ENCODE peak calls at places on chromosome 10, in five cellular contexts. One of them, this sample, is unnamed. For H3K27me3, the result is how much of the 10 kb centered on the place peaks cover.

GRCh38 chr10:71621263-71621751 is 98.3 kb downstream of the C10orf105 start:
- DNase-seq in colonic mucosa: no peak
- DNase-seq in Panc1: no peak
- DNase-seq in brain microvascular endothelial cell: no peak
- DNase-seq in H9: peak
- DNase-seq in this sample: peak

GRCh38 chr10:103188853-103189252 is 4.2 kb downstream of the NT5C2 start:
- DNase-seq in colonic mucosa: no peak
- DNase-seq in Panc1: no peak
- DNase-seq in brain microvascular endothelial cell: no peak
- DNase-seq in H9: no peak
- DNase-seq in this sample: no peak

GRCh38 chr10:9239298-9239697 is 1184.8 kb downstream of the GATA3 start:
- DNase-seq in colonic mucosa: no peak
- DNase-seq in Panc1: no peak
- DNase-seq in brain microvascular endothelial cell: no peak
- DNase-seq in H9: no peak
- DNase-seq in this sample: no peak

GRCh38 chr10:76469675-76470074 is 1038.3 kb downstream of the LRMDA start:
- DNase-seq in colonic mucosa: no peak
- DNase-seq in Panc1: no peak
- DNase-seq in brain microvascular endothelial cell: peak
- DNase-seq in H9: no peak
- DNase-seq in this sample: no peak

GRCh38 chr10:1102836-1103235 is 46.7 kb downstream of the WDR37 start:
- DNase-seq in colonic mucosa: no peak
- DNase-seq in Panc1: no peak
- DNase-seq in brain microvascular endothelial cell: peak
- DNase-seq in H9: no peak
- DNase-seq in this sample: no peak

GRCh38 chr10:127496045-127496444 is 53.1 kb upstream of the NPS start:
- DNase-seq in colonic mucosa: no peak
- DNase-seq in Panc1: no peak
- DNase-seq in brain microvascular endothelial cell: peak
- DNase-seq in H9: no peak
- DNase-seq in this sample: no peak

GRCh38 chr10:132204781-132205473 is 18.2 kb downstream of the DPYSL4 start:
- DNase-seq in colonic mucosa: no peak
- DNase-seq in Panc1: no peak
- DNase-seq in brain microvascular endothelial cell: no peak
- DNase-seq in H9: no peak
- DNase-seq in this sample: peak

GRCh38 chr10:25080880-25081581 is 64.6 kb downstream of the THNSL1 start:
- DNase-seq in colonic mucosa: peak
- DNase-seq in Panc1: peak
- DNase-seq in brain microvascular endothelial cell: peak
- DNase-seq in H9: peak
- DNase-seq in this sample: peak

GRCh38 chr10:97844672-97845071 is 5.0 kb upstream of the GOLGA7B start:
- DNase-seq in colonic mucosa: no peak
- DNase-seq in Panc1: no peak
- DNase-seq in brain microvascular endothelial cell: no peak
- DNase-seq in H9: no peak
- DNase-seq in this sample: no peak

GRCh38 chr10:97843296-97843671 is 6.4 kb upstream of the GOLGA7B start:
- DNase-seq in colonic mucosa: no peak
- DNase-seq in Panc1: no peak
- DNase-seq in brain microvascular endothelial cell: no peak
- DNase-seq in H9: no peak
- DNase-seq in this sample: no peak

GRCh38 chr10:97842658-97843295 is 6.9 kb upstream of the GOLGA7B start:
- DNase-seq in colonic mucosa: no peak
- DNase-seq in Panc1: no peak
- DNase-seq in brain microvascular endothelial cell: no peak
- DNase-seq in H9: no peak
- DNase-seq in this sample: no peak
- H3K27ac ChIP-seq in colonic mucosa: no peak
- H3K27ac ChIP-seq in Panc1: no peak
- H3K27ac ChIP-seq in brain microvascular endothelial cell: no peak
- H3K27ac ChIP-seq in H9: no peak
- H3K27ac ChIP-seq in this sample: no peak

GRCh38 chr10:98256692-98257091 is 11.3 kb downstream of the LOXL4 start:
- DNase-seq in colonic mucosa: no peak
- DNase-seq in Panc1: no peak
- DNase-seq in brain microvascular endothelial cell: no peak
- DNase-seq in H9: no peak
- DNase-seq in this sample: no peak
- H3K27me3 ChIP-seq in colonic mucosa: under half
- H3K27me3 ChIP-seq in Panc1: under half
- H3K27me3 ChIP-seq in brain microvascular endothelial cell: under half
- H3K27me3 ChIP-seq in H9: under half
- H3K27me3 ChIP-seq in this sample: under half

DNA sequence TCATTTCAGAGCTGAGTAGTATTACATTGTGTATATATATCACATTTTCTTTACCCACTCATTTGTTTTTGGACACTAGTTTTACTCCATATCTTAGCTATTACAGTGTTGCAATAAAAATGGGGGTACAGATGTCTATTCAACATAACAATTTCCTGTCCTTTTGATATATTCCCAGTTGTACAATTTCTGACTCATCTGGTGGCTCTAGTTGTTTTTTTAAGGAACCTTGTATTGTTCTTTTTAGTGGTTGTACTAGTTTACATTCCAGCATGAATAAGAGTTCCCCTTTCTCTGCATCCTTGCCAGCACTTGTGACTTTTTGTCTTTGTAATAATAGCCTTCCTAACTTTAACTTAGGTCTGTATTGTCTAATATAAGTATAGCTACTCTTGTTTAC is 739.9 kb downstream of the XPNPEP1 start:
- DNase-seq in colonic mucosa: no peak
- DNase-seq in Panc1: no peak
- DNase-seq in brain microvascular endothelial cell: no peak
- DNase-seq in H9: no peak
- DNase-seq in this sample: no peak
- TF ChIP-seq CTCF in colonic mucosa: no peak
- TF ChIP-seq CTCF in Panc1: no peak
- TF ChIP-seq CTCF in brain microvascular endothelial cell: no peak
- TF ChIP-seq CTCF in H9: no peak
- TF ChIP-seq CTCF in this sample: no peak

GRCh38 chr10:62163024-62163423 is 105.6 kb downstream of the RTKN2 start:
- DNase-seq in colonic mucosa: no peak
- DNase-seq in Panc1: no peak
- DNase-seq in brain microvascular endothelial cell: no peak
- DNase-seq in H9: no peak
- DNase-seq in this sample: no peak

GRCh38 chr10:62170738-62171137 is 97.9 kb downstream of the RTKN2 start:
- DNase-seq in colonic mucosa: no peak
- DNase-seq in Panc1: no peak
- DNase-seq in brain microvascular endothelial cell: no peak
- DNase-seq in H9: no peak
- DNase-seq in this sample: no peak

GRCh38 chr10:62162261-62162660 is 106.4 kb downstream of the RTKN2 start:
- DNase-seq in colonic mucosa: no peak
- DNase-seq in Panc1: no peak
- DNase-seq in brain microvascular endothelial cell: no peak
- DNase-seq in H9: no peak
- DNase-seq in this sample: no peak

GRCh38 chr10:62165803-62166202 is 102.8 kb downstream of the RTKN2 start:
- DNase-seq in colonic mucosa: no peak
- DNase-seq in Panc1: no peak
- DNase-seq in brain microvascular endothelial cell: no peak
- DNase-seq in H9: no peak
- DNase-seq in this sample: no peak

DNA sequence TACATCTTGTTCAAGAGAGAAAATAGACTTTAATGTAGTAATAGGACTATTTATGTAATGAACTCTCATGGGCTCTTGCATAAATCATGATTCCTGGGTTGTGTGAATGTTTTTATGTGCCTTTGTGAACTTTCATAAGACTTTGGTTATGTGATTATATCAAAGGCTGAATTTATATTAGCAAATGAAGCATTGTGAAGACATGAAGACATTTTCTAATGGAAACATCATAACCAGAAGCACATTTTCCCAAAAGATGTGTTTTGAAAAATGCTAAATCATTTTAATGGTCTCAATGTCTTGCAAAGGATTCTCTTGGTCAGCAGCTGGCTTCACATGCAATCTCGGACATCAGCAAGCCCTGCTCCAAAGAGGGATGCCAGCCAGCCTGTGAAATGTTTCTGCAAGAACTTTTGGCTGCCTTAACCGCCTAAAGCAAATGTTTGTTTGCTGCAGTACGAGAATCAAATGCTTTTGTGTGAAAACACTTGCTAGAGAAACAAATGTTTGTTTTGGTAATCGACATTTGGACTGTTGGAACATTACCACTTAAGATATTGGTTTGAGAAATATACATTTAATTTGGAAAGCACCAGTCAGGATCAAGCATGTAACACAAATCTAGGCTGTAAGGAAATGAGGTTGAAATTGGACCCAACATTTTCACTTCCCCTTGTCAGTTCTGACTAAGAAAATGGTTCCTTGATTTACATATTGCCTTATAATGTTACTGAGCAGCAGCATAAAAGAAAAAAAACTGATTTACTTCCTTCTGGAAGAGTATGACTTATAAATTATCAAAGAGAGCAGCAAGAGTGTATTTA is 102.1 kb downstream of the RTKN2 start:
- DNase-seq in colonic mucosa: no peak
- DNase-seq in Panc1: no peak
- DNase-seq in brain microvascular endothelial cell: no peak
- DNase-seq in H9: no peak
- DNase-seq in this sample: no peak
- H3K27ac ChIP-seq in colonic mucosa: no peak
- H3K27ac ChIP-seq in Panc1: peak
- H3K27ac ChIP-seq in brain microvascular endothelial cell: no peak
- H3K27ac ChIP-seq in H9: no peak
- H3K27ac ChIP-seq in this sample: no peak

GRCh38 chr10:72819053-72819452 is 74.5 kb upstream of the OIT3 start:
- DNase-seq in colonic mucosa: no peak
- DNase-seq in Panc1: no peak
- DNase-seq in brain microvascular endothelial cell: no peak
- DNase-seq in H9: no peak
- DNase-seq in this sample: no peak

GRCh38 chr10:72822342-72822986 is 71.1 kb upstream of the OIT3 start:
- DNase-seq in colonic mucosa: no peak
- DNase-seq in Panc1: no peak
- DNase-seq in brain microvascular endothelial cell: no peak
- DNase-seq in H9: no peak
- DNase-seq in this sample: no peak

GRCh38 chr10:72818076-72818475 is 75.5 kb upstream of the OIT3 start:
- DNase-seq in colonic mucosa: no peak
- DNase-seq in Panc1: no peak
- DNase-seq in brain microvascular endothelial cell: no peak
- DNase-seq in H9: no peak
- DNase-seq in this sample: no peak

GRCh38 chr10:72825163-72825562 is 68.4 kb upstream of the OIT3 start:
- DNase-seq in colonic mucosa: no peak
- DNase-seq in Panc1: no peak
- DNase-seq in brain microvascular endothelial cell: no peak
- DNase-seq in H9: no peak
- DNase-seq in this sample: no peak

DNA sequence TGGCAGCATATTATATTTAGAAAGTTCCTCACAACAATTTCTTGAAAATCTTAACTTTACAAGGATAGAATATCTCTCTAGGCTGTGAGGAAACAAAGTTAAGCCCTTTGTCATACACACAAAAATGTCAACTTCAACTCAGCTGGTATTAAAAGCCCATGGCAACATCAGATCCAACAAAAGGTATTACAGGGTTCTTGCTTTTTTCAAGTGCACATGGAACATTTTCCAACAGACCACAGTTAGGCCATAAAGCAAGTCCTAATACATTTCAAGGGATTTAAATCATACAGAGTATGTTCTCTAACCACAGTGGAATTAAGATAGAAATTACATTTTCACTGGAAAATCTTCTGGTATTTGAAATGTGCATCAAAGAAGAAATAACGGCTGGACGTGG is 71.9 kb upstream of the OIT3 start:
- DNase-seq in colonic mucosa: no peak
- DNase-seq in Panc1: no peak
- DNase-seq in brain microvascular endothelial cell: no peak
- DNase-seq in H9: no peak
- DNase-seq in this sample: no peak
- H3K27me3 ChIP-seq in colonic mucosa: under half
- H3K27me3 ChIP-seq in Panc1: under half
- H3K27me3 ChIP-seq in brain microvascular endothelial cell: under half
- H3K27me3 ChIP-seq in H9: under half
- H3K27me3 ChIP-seq in this sample: under half

GRCh38 chr10:30396708-30397107 is 37.3 kb upstream of the MAP3K8 start:
- DNase-seq in colonic mucosa: no peak
- DNase-seq in Panc1: no peak
- DNase-seq in brain microvascular endothelial cell: no peak
- DNase-seq in H9: no peak
- DNase-seq in this sample: no peak

GRCh38 chr10:30398193-30398592 is 35.8 kb upstream of the MAP3K8 start:
- DNase-seq in colonic mucosa: no peak
- DNase-seq in Panc1: no peak
- DNase-seq in brain microvascular endothelial cell: no peak
- DNase-seq in H9: no peak
- DNase-seq in this sample: no peak

GRCh38 chr10:30403494-30403893 is 30.5 kb upstream of the MAP3K8 start:
- DNase-seq in colonic mucosa: no peak
- DNase-seq in Panc1: no peak
- DNase-seq in brain microvascular endothelial cell: no peak
- DNase-seq in H9: no peak
- DNase-seq in this sample: no peak

GRCh38 chr10:30396282-30396681 is 37.7 kb upstream of the MAP3K8 start:
- DNase-seq in colonic mucosa: no peak
- DNase-seq in Panc1: no peak
- DNase-seq in brain microvascular endothelial cell: no peak
- DNase-seq in H9: no peak
- DNase-seq in this sample: no peak

GRCh38 chr10:30398788-30399187 is 35.2 kb upstream of the MAP3K8 start:
- DNase-seq in colonic mucosa: no peak
- DNase-seq in Panc1: no peak
- DNase-seq in brain microvascular endothelial cell: no peak
- DNase-seq in H9: no peak
- DNase-seq in this sample: no peak
- TF ChIP-seq CTCF in colonic mucosa: no peak
- TF ChIP-seq CTCF in Panc1: no peak
- TF ChIP-seq CTCF in brain microvascular endothelial cell: no peak
- TF ChIP-seq CTCF in H9: no peak
- TF ChIP-seq CTCF in this sample: no peak

DNA sequence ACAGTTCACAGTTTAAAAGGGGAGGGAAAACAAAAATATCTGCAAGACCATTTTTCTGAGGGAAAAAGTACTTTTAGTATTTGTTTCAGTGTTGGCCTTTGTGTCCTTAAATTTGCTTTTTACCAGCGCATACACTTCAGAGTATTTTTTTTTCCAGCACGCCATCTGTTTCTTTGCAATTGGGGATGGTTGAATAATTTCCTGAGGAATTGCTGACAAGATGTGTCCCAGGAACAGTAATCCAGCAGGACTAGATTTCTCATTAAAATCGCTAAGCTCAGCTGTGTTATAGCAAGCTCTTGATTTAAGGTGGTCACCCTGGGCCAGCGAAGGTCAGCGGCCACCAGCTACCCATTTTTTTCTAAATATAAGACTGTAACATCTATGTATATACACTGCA is 156.9 kb upstream of the RHOBTB1 start:
- DNase-seq in colonic mucosa: no peak
- DNase-seq in Panc1: no peak
- DNase-seq in brain microvascular endothelial cell: no peak
- DNase-seq in H9: no peak
- DNase-seq in this sample: peak
- H3K27ac ChIP-seq in colonic mucosa: no peak
- H3K27ac ChIP-seq in Panc1: no peak
- H3K27ac ChIP-seq in brain microvascular endothelial cell: no peak
- H3K27ac ChIP-seq in H9: no peak
- H3K27ac ChIP-seq in this sample: peak